ENCODE peak calls at places on chromosomes 13 and 19, in eight cellular contexts. T is testis, R is SJCRH30, O is sigmoid colon, B is tibial nerve, L is T-helper 2 cell, W is HL-60, H is mucosa of descending colon. G is an unnamed sample.

GRCh38 chr13:44011036-44011435 is 131.3 kb downstream of the LACC1 start:
- DNase-seq in B (no peak), R (no peak), W (no peak), H (no peak), O (no peak), L (no peak), T (no peak), G (no peak)

GRCh38 chr13:23289917-23290357 is 109.2 kb downstream of the SGCG start:
- DNase-seq in W (no peak), L (no peak), B (no peak), H (no peak), T (peak), O (no peak), R (no peak), G (no peak)

GRCh38 chr13:31890946-31891345 is 140.6 kb upstream of the FRY start:
- DNase-seq in W (no peak), B (no peak), T (no peak), R (no peak), H (no peak), O (no peak), L (no peak), G (no peak)

GRCh38 chr19:14091086-14091884 is 734 bp upstream of the SAMD1 start:
- DNase-seq in T (no peak), B (peak), O (no peak), H (peak), R (peak), W (peak), L (peak), G (peak)

GRCh38 chr13:113836917-113837553 is 26.8 kb downstream of the GAS6 start:
- DNase-seq in B (peak), W (no peak), H (no peak), T (peak), L (no peak), O (peak), R (peak), G (no peak)

GRCh38 chr13:31045621-31046081 is 113.2 kb downstream of the TEX26 start:
- DNase-seq in O (peak), R (peak), W (peak), H (peak), B (no peak), T (peak), L (peak), G (no peak)

GRCh38 chr13:30905932-30906383 is at the start of gene MEDAG:
- DNase-seq in T (peak), R (no peak), L (no peak), H (peak), W (no peak), B (peak), O (peak), G (no peak)

GRCh38 chr13:72983085-72983768 is 75.6 kb upstream of the KLF5 start:
- DNase-seq in L (no peak), H (no peak), B (no peak), T (no peak), W (no peak), R (no peak), O (no peak), G (no peak)

GRCh38 chr13:27018230-27018875 is 153.3 kb downstream of the USP12 start:
- DNase-seq in O (no peak), H (no peak), T (no peak), B (no peak), W (no peak), L (no peak), R (no peak), G (no peak)

GRCh38 chr13:44739539-44739938 is 163.4 kb upstream of the TSC22D1 start:
- DNase-seq in L (no peak), H (no peak), T (no peak), O (no peak), R (no peak), B (no peak), W (no peak), G (no peak)

GRCh38 chr13:36344886-36345437 is 1.2 kb downstream of the SPART start:
- DNase-seq in H (no peak), O (no peak), R (peak), T (peak), B (no peak), L (no peak), W (peak), G (no peak)

GRCh38 chr19:7848779-7849457 is 18.9 kb downstream of the EVI5L start:
- DNase-seq in H (no peak), L (no peak), T (no peak), B (no peak), O (no peak), R (no peak), W (no peak), G (no peak)

GRCh38 chr13:47661076-47661475 is 340.0 kb downstream of the SUCLA2 start:
- DNase-seq in O (no peak), L (no peak), H (no peak), T (no peak), W (no peak), R (no peak), B (no peak), G (no peak)

GRCh38 chr19:31058676-31059075 is 290.6 kb downstream of the TSHZ3 start:
- DNase-seq in T (no peak), L (no peak), O (no peak), B (no peak), W (no peak), H (no peak), R (peak), G (no peak)

GRCh38 chr13:44867825-44868224 is 121.4 kb downstream of the NUFIP1 start:
- DNase-seq in L (no peak), B (no peak), R (no peak), H (no peak), W (no peak), T (peak), O (no peak), G (no peak)

GRCh38 chr19:10828981-10829821 is 6.8 kb downstream of the TMED1 start:
- DNase-seq in H (no peak), O (no peak), T (peak), R (no peak), L (no peak), B (no peak), W (no peak), G (peak)

GRCh38 chr13:81577601-81578000 is 1236.7 kb upstream of the SPRY2 start:
- DNase-seq in L (no peak), B (no peak), W (no peak), O (no peak), H (no peak), T (no peak), R (no peak), G (no peak)

G was measured in GM12891.